ENCODE peak calls at places on chromosomes 12 and 14, in four cellular contexts. L, F, N and U are unnamed samples.

GRCh38 chr12:120496353-120497340 is 734 bp downstream of the DYNLL1 start:
- DNase-seq in L (no peak), F (peak; percentile 36), N (peak; percentile 76), U (peak; percentile 82)

GRCh38 chr14:48398675-48399282 is 723.4 kb upstream of the MDGA2 start:
- DNase-seq in L (peak; percentile 33), F (peak; percentile 44), N (peak; percentile 4), U (peak; percentile 70)

GRCh38 chr12:91215940-91216454 is 33.4 kb upstream of the DCN start:
- DNase-seq in L (no peak), F (no peak), N (no peak), U (no peak)

GRCh38 chr12:21054334-21054733 is 76.7 kb upstream of the SLCO1B1 start:
- DNase-seq in L (no peak), F (no peak), N (no peak), U (no peak)

GRCh38 chr12:119102274-119102673 is 76.5 kb upstream of the HSPB8 start:
- DNase-seq in L (no peak), F (no peak), N (no peak), U (no peak)

GRCh38 chr12:93139028-93139665 is 210.1 kb upstream of the EEA1 start:
- DNase-seq in L (no peak), F (no peak), N (peak; percentile 50), U (peak; percentile 58)

GRCh38 chr14:66696326-66696725 is 188.4 kb downstream of the GPHN start:
- DNase-seq in L (no peak), F (no peak), N (no peak), U (peak; percentile 38)

GRCh38 chr12:95216704-95217376 is 427 bp downstream of the FGD6 start:
- DNase-seq in L (no peak), F (no peak), N (no peak), U (no peak)

GRCh38 chr14:104016873-104017650 is 68.4 kb upstream of the ASPG start:
- DNase-seq in L (no peak), F (no peak), N (no peak), U (no peak)

GRCh38 chr14:103529383-103530365 is 678 bp downstream of the TRMT61A start:
- DNase-seq in L (no peak), F (no peak), N (no peak), U (no peak)

GRCh38 chr12:75364918-75365317 is 26.0 kb upstream of the GLIPR1L2 start:
- DNase-seq in L (no peak), F (no peak), N (no peak), U (peak; percentile 9)

GRCh38 chr12:30201301-30202160 is 417.8 kb upstream of the TMTC1 start:
- DNase-seq in L (no peak), F (no peak), N (no peak), U (no peak)

GRCh38 chr12:114396869-114397719 is 8.8 kb downstream of the TBX5 start:
- DNase-seq in L (no peak), F (no peak), N (no peak), U (no peak)

GRCh38 chr12:89710873-89711179 is 2.2 kb upstream of the ATP2B1 start:
- DNase-seq in L (no peak), F (no peak), N (no peak), U (peak; percentile 39)

GRCh38 chr12:91718326-91718725 is 427.3 kb downstream of the BTG1 start:
- DNase-seq in L (no peak), F (no peak), N (no peak), U (no peak)

GRCh38 chr14:58960945-58961731 is 227.3 kb upstream of the DAAM1 start:
- DNase-seq in L (no peak), F (no peak), N (no peak), U (no peak)

GRCh38 chr14:60721331-60722162 is 2.6 kb downstream of the SIX4 start:
- DNase-seq in L (peak; percentile 54), F (peak; percentile 58), N (peak; percentile 50), U (no peak)

GRCh38 chr12:34406996-34407300 is 384.7 kb downstream of the ALG10 start:
- DNase-seq in L (no peak), F (peak; percentile 0), N (no peak), U (no peak)

GRCh38 chr14:102182901-102183619 is 43.4 kb downstream of the WDR20 start:
- DNase-seq in L (no peak), F (no peak), N (no peak), U (peak; percentile 53)

GRCh38 chr14:53531151-53531550 is 378.0 kb upstream of the DDHD1 start:
- DNase-seq in L (no peak), F (no peak), N (no peak), U (no peak)

GRCh38 chr14:34993444-34993843 is 10.7 kb downstream of the SRP54 start:
- DNase-seq in L (no peak), F (no peak), N (no peak), U (no peak)

GRCh38 chr12:2944401-2945047 is 14.7 kb upstream of the TEAD4 start:
- DNase-seq in L (peak; percentile 34), F (peak; percentile 55), N (peak; percentile 61), U (peak; percentile 14)

GRCh38 chr12:75781532-75782046 is 250.0 kb downstream of the PHLDA1 start:
- DNase-seq in L (peak; percentile 49), F (no peak), N (no peak), U (no peak)

GRCh38 chr14:93035585-93035916 is 80.2 kb downstream of the ITPK1 start:
- DNase-seq in L (no peak), F (no peak), N (no peak), U (no peak)

GRCh38 chr12:122859303-122860051 is 24.2 kb downstream of the HIP1R start:
- DNase-seq in L (no peak), F (no peak), N (no peak), U (no peak)